ENCODE peak calls at places on chromosome 19, in seven cellular contexts. R is H9, Y is IMR-90, P is neuronal stem cell, N is mesendoderm, J is trophoblast cell, A is H1. B is an unnamed sample.

GRCh38 chr19:33462112-33462726 is 59.4 kb downstream of the PEPD start:
- DNase-seq in R (peak), Y (no peak), P (no peak), N (no peak), J (no peak), A (no peak), B (no peak)

GRCh38 chr19:38134538-38135149 is 89.4 kb downstream of the DPF1 start:
- DNase-seq in R (peak), Y (peak), P (peak), N (peak), J (peak), A (peak), B (peak)

GRCh38 chr19:52086481-52086880 is 9.1 kb downstream of the ZNF841 start:
- DNase-seq in R (no peak), Y (peak), P (no peak), N (no peak), J (no peak), A (no peak), B (no peak)

GRCh38 chr19:48933382-48933932 is at the start of gene DHDH:
- DNase-seq in R (peak), Y (peak), P (peak), N (peak), J (peak), A (peak), B (peak)

GRCh38 chr19:55642153-55643002 is 1.1 kb upstream of the ZNF581 start:
- DNase-seq in R (no peak), Y (no peak), P (no peak), N (peak), J (peak), A (peak), B (peak)

GRCh38 chr19:56076413-56076998 is 44.6 kb downstream of the ZNF787 start:
- DNase-seq in R (no peak), Y (peak), P (peak), N (peak), J (peak), A (peak), B (peak)

GRCh38 chr19:10919352-10920287 is 8.8 kb downstream of the YIPF2 start:
- DNase-seq in R (peak), Y (no peak), P (no peak), N (no peak), J (no peak), A (no peak), B (no peak)

GRCh38 chr19:53157601-53158000 is 1.3 kb downstream of the ZNF347 start:
- DNase-seq in R (peak), Y (peak), P (peak), N (peak), J (no peak), A (peak), B (peak)

GRCh38 chr19:7004313-7004931 is 16.8 kb downstream of the MBD3L2B start:
- DNase-seq in R (no peak), Y (peak), P (no peak), N (peak), J (peak), A (no peak), B (peak)

GRCh38 chr19:45296365-45296764 is 26.3 kb downstream of the CKM start:
- DNase-seq in R (no peak), Y (no peak), P (no peak), N (no peak), J (no peak), A (no peak), B (no peak)

DNA sequence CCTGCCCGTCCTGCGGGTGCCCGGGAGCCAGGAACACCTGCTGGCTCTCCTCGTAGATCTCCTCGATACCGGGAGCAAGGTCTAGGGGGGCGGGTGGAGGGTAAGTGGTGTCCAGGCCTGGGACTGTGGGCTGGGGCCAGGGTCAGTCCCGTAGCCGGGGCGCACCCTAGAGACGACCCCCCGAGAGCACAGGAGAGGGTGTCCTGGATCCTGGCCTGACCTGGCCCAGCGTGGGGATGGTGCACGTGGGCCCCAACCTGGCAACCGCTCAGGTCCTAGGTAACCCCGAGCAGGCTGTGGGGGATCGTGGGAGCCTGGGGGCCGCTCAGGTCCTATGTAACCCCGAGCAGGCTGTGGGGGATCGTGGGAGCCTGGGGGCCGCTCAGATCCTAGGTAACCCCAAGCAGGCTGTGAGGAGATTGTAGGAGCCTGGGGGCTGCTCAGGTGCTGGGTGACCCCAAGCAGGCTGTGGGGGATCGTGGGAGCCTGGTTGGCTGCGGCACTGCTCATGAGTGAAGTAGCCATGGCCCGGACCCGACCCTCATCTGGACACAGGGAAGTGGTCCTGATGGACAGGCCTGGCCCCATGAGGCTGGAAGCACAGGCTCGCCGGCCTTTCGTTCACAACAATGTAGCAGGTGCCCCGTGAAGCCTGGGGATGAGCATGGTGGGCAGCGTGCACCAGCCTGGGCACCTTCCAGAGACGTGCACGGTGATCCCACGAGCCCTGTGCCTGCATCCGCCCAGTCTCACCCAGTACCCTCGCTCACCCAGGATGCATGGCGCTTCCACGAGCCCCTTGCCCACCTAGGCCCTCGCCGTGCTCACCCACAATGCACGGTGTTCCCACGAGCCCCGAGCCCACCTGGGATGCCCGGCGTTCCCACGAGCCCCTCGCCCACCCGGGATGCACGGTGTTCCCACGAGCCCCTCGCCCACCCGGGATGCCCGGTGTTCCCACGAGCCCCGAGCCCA is 6.2 kb downstream of the GPX4 start:
- DNase-seq in R (no peak), Y (no peak), P (no peak), N (no peak), J (no peak), A (no peak), B (no peak)
- H2BK5ac ChIP-seq in R (no peak), Y (no peak), P (no peak), N (no peak), J (no peak), A (no peak), B (no peak)

GRCh38 chr19:20318616-20319015 is 151.6 kb downstream of the ZNF486 start:
- DNase-seq in R (no peak), Y (no peak), P (no peak), N (no peak), J (peak), A (no peak), B (no peak)
- H2BK5ac ChIP-seq in R (no peak), Y (no peak), P (no peak), N (no peak), J (no peak), A (no peak), B (no peak)

GRCh38 chr19:2573916-2574315 is 98.0 kb downstream of the GADD45B start:
- DNase-seq in R (no peak), Y (no peak), P (no peak), N (no peak), J (no peak), A (no peak), B (no peak)

GRCh38 chr19:2575734-2576481 is 100.0 kb downstream of the GADD45B start:
- DNase-seq in R (no peak), Y (peak), P (no peak), N (no peak), J (peak), A (no peak), B (peak)

GRCh38 chr19:2577722-2578335 is 101.9 kb downstream of the GADD45B start:
- DNase-seq in R (no peak), Y (no peak), P (no peak), N (no peak), J (peak), A (no peak), B (no peak)

GRCh38 chr19:2574971-2575630 is 99.2 kb downstream of the GADD45B start:
- DNase-seq in R (no peak), Y (no peak), P (no peak), N (no peak), J (no peak), A (no peak), B (no peak)

DNA sequence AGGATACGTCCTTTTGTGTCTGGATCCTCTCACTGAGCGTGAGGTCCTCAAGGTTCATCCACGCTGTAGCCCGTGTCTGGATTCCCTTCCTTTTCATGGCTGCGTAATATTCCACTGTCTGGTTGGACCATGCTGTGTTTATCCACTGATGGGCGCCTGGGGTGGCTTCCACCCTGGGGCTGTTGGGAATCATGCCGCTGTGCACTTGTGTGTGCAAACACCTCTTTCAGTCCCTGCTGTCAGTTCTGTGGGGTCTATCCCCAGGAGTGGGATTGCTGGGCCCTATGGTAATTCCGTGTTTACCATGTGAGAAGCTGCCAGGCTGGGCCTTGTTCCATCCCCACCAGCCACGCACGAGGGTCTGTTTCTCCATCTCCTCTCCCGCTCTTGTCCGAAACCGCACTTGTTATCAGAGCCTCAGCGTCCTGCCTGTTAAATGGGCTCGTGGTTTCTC is 98.6 kb downstream of the GADD45B start:
- DNase-seq in R (no peak), Y (no peak), P (no peak), N (no peak), J (no peak), A (no peak), B (no peak)
- H2BK5ac ChIP-seq in R (no peak), Y (no peak), P (no peak), N (no peak), J (no peak), A (no peak), B (no peak)

DNA sequence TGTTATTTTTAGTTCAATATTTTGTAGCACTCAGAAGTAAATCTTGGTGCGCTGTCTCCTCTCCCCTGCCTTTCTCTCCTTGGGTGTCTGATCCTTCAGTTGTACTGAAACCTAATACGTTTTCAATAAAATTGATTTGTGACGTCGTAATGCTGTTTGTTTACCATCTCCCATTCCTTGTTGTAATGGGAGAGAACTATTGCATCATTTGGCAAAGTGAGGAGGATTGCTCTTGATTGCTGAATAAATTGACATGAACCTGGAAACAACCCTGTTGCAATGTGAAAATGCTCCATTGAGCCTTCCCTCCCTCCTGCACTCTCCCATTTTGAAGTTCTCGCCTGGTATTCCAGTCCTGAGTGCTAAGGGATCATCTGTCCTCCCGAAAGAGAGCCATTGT is 43.3 kb upstream of the TSHZ3 start:
- DNase-seq in R (no peak), Y (no peak), P (no peak), N (peak), J (no peak), A (no peak), B (no peak)
- H2BK5ac ChIP-seq in R (no peak), Y (no peak), P (no peak), N (no peak), J (no peak), A (no peak), B (no peak)

GRCh38 chr19:57807541-57807940 is 7.2 kb downstream of the ZNF552 start:
- DNase-seq in R (no peak), Y (no peak), P (no peak), N (no peak), J (peak), A (no peak), B (peak)
- H2BK5ac ChIP-seq in R (no peak), Y (no peak), P (no peak), N (no peak), J (no peak), A (no peak), B (no peak)

GRCh38 chr19:8352134-8352827 is 9.2 kb upstream of the KANK3 start:
- DNase-seq in R (no peak), Y (peak), P (no peak), N (peak), J (no peak), A (no peak), B (peak)

GRCh38 chr19:8355631-8356402 is 8.1 kb upstream of the ANGPTL4 start:
- DNase-seq in R (no peak), Y (peak), P (no peak), N (no peak), J (peak), A (no peak), B (peak)

GRCh38 chr19:8360196-8360595 is 3.8 kb upstream of the ANGPTL4 start:
- DNase-seq in R (no peak), Y (no peak), P (no peak), N (no peak), J (no peak), A (no peak), B (no peak)

GRCh38 chr19:8358948-8359347 is 5.0 kb upstream of the ANGPTL4 start:
- DNase-seq in R (no peak), Y (no peak), P (no peak), N (no peak), J (peak), A (no peak), B (no peak)

DNA sequence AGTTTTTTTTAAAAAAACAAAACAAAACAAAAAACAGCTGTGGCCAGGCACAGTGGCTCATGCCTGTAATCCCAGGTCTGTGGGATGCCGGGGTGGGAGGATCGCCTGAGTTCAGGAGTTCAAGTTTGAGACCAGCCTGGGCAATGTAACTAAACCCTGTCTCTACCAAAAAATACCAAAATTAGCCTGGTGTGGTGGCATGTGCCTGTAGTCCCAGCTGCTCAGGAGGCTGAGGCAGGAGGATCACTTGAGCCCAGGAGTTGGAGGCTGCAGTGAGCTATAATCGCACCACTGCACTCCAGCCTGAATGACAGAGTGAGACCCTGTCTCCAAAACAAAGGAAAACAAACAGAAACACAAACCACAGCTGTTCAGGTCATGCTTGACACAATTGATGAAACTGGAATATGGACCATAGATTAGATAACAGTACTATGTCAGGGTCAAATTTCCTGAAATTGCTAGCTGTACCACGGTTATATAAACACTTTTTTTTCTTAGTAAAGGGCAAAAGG is 6.9 kb upstream of the ANGPTL4 start:
- DNase-seq in R (no peak), Y (no peak), P (no peak), N (no peak), J (peak), A (no peak), B (peak)
- H2BK5ac ChIP-seq in R (no peak), Y (no peak), P (no peak), N (no peak), J (no peak), A (no peak), B (peak)

DNA sequence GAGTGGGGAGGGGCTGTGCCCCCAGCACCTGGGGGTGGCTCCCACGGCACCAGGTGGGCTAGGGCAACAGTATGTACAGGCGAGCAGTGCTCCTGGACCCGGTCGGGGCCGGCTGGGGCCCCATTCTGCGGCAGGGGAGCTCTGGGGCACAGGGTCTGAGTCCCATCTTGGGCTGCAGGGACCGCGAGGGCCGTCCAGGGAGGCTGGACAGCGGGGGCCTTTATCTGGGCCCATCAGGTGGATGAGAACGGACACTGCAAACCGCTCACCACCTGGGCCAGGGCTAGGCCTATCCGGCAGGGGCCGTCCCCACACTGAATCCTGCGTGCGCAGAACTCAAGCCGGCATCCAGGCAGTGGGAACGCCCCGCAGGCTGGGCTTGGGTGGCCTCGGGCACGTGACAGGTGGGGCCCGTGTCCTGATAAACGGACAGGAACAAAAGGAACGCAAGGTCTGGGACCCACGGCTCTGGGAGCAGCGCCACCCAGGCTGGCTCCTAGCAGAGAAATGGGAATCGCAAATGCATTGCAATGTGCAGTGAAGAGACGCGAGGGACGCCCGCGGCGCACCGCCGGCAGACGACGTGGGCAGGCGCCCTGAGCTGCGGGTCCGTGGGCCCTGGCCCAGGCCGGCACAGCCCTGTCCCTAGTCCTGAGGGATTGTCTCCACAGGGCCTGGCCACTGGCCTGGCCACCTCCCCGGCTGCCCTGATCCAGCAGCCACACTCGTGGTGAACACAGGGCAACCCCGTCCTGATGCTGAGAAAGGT is 29.7 kb downstream of the BTBD2 start:
- DNase-seq in R (peak), Y (no peak), P (no peak), N (no peak), J (peak), A (no peak), B (no peak)
- H2BK5ac ChIP-seq in R (no peak), Y (no peak), P (peak), N (no peak), J (no peak), A (no peak), B (no peak)

GRCh38 chr19:35458821-35459391 is 10.8 kb downstream of the FFAR2 start:
- DNase-seq in R (no peak), Y (no peak), P (no peak), N (no peak), J (no peak), A (no peak), B (peak)
- H2BK5ac ChIP-seq in R (no peak), Y (no peak), P (no peak), N (no peak), J (no peak), A (no peak), B (no peak)